ENCODE peak calls at places on chromosome X, in ten cellular contexts. H is stimulated activated CD4-positive, alpha-beta T cell treated with anti-CD3 and anti-CD28 coated beads, Interleukin-4, amount 100 ng/mL, for 4 hours; L is activated T-cell treated with anti-CD3 and anti-CD28 coated beads, Interleukin-2, amount 50 U/mL, for 48 hours; G is EH; B is activated CD4-positive, alpha-beta T cell treated with anti-CD3 and anti-CD28 coated beads, Interleukin-2, amount 50 U/mL, for 24 hours; O is NCI-H2029; V is T follicular helper cell; P is posterior cingulate gyrus; C is activated gamma-delta T cell treated with Interleukin-2 at 50 U/mL for 16 hours; E is T-helper 2 cell. N is an unnamed sample.

GRCh38 chrX:38061335-38061734 is 55.0 kb downstream of the SYTL5 start:
- DNase-seq in H (no peak), L (no peak), G (peak), B (no peak), O (no peak), V (no peak), P (no peak), C (no peak), E (no peak), N (no peak)

GRCh38 chrX:151789179-151789800 is 54.7 kb downstream of the CNGA2 start:
- DNase-seq in H (no peak), L (no peak), G (peak), B (no peak), O (no peak), V (no peak), P (no peak), C (no peak), E (no peak), N (no peak)

GRCh38 chrX:133185938-133186337 is 32.2 kb downstream of the TFDP3 start:
- DNase-seq in H (no peak), L (no peak), G (no peak), B (no peak), O (peak), V (no peak), P (no peak), C (no peak), E (no peak), N (no peak)

GRCh38 chrX:119145241-119145653 is 17.6 kb upstream of the KIAA1210 start:
- DNase-seq in H (no peak), L (no peak), G (peak), B (no peak), O (no peak), V (no peak), P (no peak), C (no peak), E (no peak), N (no peak)

GRCh38 chrX:13360146-13360545 is 40.3 kb upstream of the ATXN3L start:
- DNase-seq in H (no peak), L (no peak), G (no peak), B (no peak), O (peak), V (no peak), P (no peak), C (no peak), E (no peak), N (no peak)

GRCh38 chrX:114626323-114626722 is 42.4 kb downstream of the HTR2C start:
- DNase-seq in H (no peak), L (no peak), G (peak), B (no peak), O (no peak), V (no peak), P (no peak), C (no peak), E (no peak), N (no peak)

GRCh38 chrX:109928596-109929335 is 74.1 kb upstream of the TMEM164 start:
- DNase-seq in H (no peak), L (no peak), G (no peak), B (no peak), O (no peak), V (no peak), P (no peak), C (no peak), E (no peak), N (no peak)

GRCh38 chrX:71163010-71163409 is 18.4 kb downstream of the NLGN3 start:
- DNase-seq in H (no peak), L (no peak), G (no peak), B (no peak), O (no peak), V (no peak), P (peak), C (no peak), E (no peak), N (no peak)

GRCh38 chrX:87391742-87392141 is 125.9 kb upstream of the KLHL4 start:
- DNase-seq in H (no peak), L (no peak), G (no peak), B (no peak), O (no peak), V (no peak), P (no peak), C (no peak), E (no peak), N (no peak)

GRCh38 chrX:129930941-129931410 is 25.0 kb downstream of the UTP14A start:
- DNase-seq in H (no peak), L (no peak), G (no peak), B (no peak), O (no peak), V (no peak), P (no peak), C (no peak), E (no peak), N (no peak)

GRCh38 chrX:2404816-2405215 is 96.0 kb downstream of the DHRSX start:
- DNase-seq in H (no peak), L (no peak), G (no peak), B (no peak), O (no peak), V (no peak), P (no peak), C (no peak), E (no peak), N (no peak)

GRCh38 chrX:16171039-16171438 is 3.8 kb downstream of the MAGEB17 start:
- DNase-seq in H (no peak), L (no peak), G (no peak), B (no peak), O (no peak), V (no peak), P (no peak), C (no peak), E (no peak), N (no peak)

GRCh38 chrX:100931218-100931924 is 2.7 kb upstream of the XKRX start:
- DNase-seq in H (no peak), L (peak), G (no peak), B (no peak), O (no peak), V (no peak), P (no peak), C (no peak), E (no peak), N (peak)

GRCh38 chrX:39762266-39762841 is 335.4 kb downstream of the BCOR start:
- DNase-seq in H (no peak), L (no peak), G (peak), B (no peak), O (no peak), V (no peak), P (no peak), C (no peak), E (no peak), N (no peak)

GRCh38 chrX:132842839-132843238 is 115.6 kb downstream of the HS6ST2 start:
- DNase-seq in H (no peak), L (no peak), G (no peak), B (no peak), O (no peak), V (no peak), P (no peak), C (no peak), E (no peak), N (no peak)

GRCh38 chrX:123184858-123185251 is 777 bp downstream of the GRIA3 start:
- DNase-seq in H (no peak), L (no peak), G (peak), B (no peak), O (no peak), V (no peak), P (peak), C (no peak), E (no peak), N (no peak)

GRCh38 chrX:52337410-52337809 is 31.4 kb upstream of the XAGE2 start:
- DNase-seq in H (no peak), L (no peak), G (no peak), B (no peak), O (no peak), V (no peak), P (no peak), C (no peak), E (no peak), N (no peak)

GRCh38 chrX:38166478-38167083 is 54.1 kb downstream of the SRPX start:
- DNase-seq in H (no peak), L (no peak), G (peak), B (no peak), O (peak), V (no peak), P (no peak), C (no peak), E (no peak), N (no peak)

GRCh38 chrX:95318882-95319281 is 1365.8 kb upstream of the DIAPH2 start:
- DNase-seq in H (no peak), L (no peak), G (no peak), B (no peak), O (no peak), V (no peak), P (no peak), C (no peak), E (no peak), N (no peak)

GRCh38 chrX:31931225-31931624 is 859.4 kb upstream of the FTHL17 start:
- DNase-seq in H (no peak), L (no peak), G (no peak), B (no peak), O (no peak), V (no peak), P (no peak), C (no peak), E (no peak), N (no peak)

GRCh38 chrX:12421918-12422317 is 283.6 kb downstream of the FRMPD4 start:
- DNase-seq in H (no peak), L (no peak), G (peak), B (no peak), O (no peak), V (no peak), P (no peak), C (no peak), E (no peak), N (no peak)

GRCh38 chrX:47063179-47063578 is 15.1 kb upstream of the RGN start:
- DNase-seq in H (no peak), L (no peak), G (no peak), B (no peak), O (no peak), V (no peak), P (no peak), C (no peak), E (no peak), N (no peak)

GRCh38 chrX:40542208-40542607 is 38.6 kb upstream of the ATP6AP2 start:
- DNase-seq in H (no peak), L (no peak), G (no peak), B (no peak), O (no peak), V (no peak), P (no peak), C (no peak), E (no peak), N (no peak)

N was measured in stimulated activated naive B cell treated with anti-CD40 and anti-IgM and Interleukin-4, amounts not matched to agents 10 μg/mL and 1 μg/mL and 100 μg/mL, for 72 hours.